ENCODE peak calls at places on chromosomes 6 and 20, in eight cellular contexts. P is activated CD8-positive, alpha-beta T cell treated with anti-CD3 and anti-CD28 coated beads, Interleukin-2, amount 10 ng/mL, durations not matched to agents 7 days and 5 days; G is activated gamma-delta T cell treated with Interleukin-2 at 50 U/mL for 16 hours; O is tibial nerve; Y is adrenal gland; J is stimulated activated naive CD8-positive, alpha-beta T cell treated with anti-CD3 and anti-CD28 coated beads, Interleukin-15, Interleukin-2, amounts not matched to agents 100 U/mL and 50 U/mL, for 24 hours; X is stimulated activated effector memory CD8-positive, alpha-beta T cell treated with anti-CD3 and anti-CD28 coated beads, Interleukin-12 subunit alpha, Interleukin-12 subunit beta, amount 100 ng/mL, for 72 hours; A is kidney tubule cell. Q is an unnamed sample.

GRCh38 chr6:98452721-98453120 is 381.7 kb upstream of the POU3F2 start:
- DNase-seq in P (no peak), G (no peak), O (no peak), Y (no peak), J (no peak), X (no peak), A (no peak), Q (no peak)

GRCh38 chr20:5033566-5033965 is 32.3 kb upstream of the SLC23A2 start:
- DNase-seq in P (no peak), G (no peak), O (no peak), Y (no peak), J (no peak), X (no peak), A (no peak), Q (no peak)

GRCh38 chr6:43395822-43396221 is 26.4 kb upstream of the ZNF318 start:
- DNase-seq in P (no peak), G (no peak), O (no peak), Y (no peak), J (no peak), X (no peak), A (peak; percentile 42), Q (peak; percentile 47)

GRCh38 chr6:116419069-116419468 is 42.1 kb upstream of the CALHM6 start:
- DNase-seq in P (no peak), G (no peak), O (no peak), Y (no peak), J (no peak), X (no peak), A (peak; percentile 49), Q (no peak)

GRCh38 chr20:45293041-45294002 is 13.3 kb upstream of the RBPJL start:
- DNase-seq in P (peak; percentile 87), G (peak; percentile 79), O (peak; percentile 63), Y (peak; percentile 75), J (peak; percentile 91), X (peak; percentile 90), A (peak; percentile 77), Q (peak; percentile 87)

GRCh38 chr20:35643045-35643444 is 21.7 kb downstream of the CPNE1 start:
- DNase-seq in P (no peak), G (no peak), O (no peak), Y (no peak), J (no peak), X (no peak), A (no peak), Q (no peak)

GRCh38 chr6:26394289-26394688 is 7.8 kb upstream of the BTN3A1 start:
- DNase-seq in P (no peak), G (no peak), O (no peak), Y (no peak), J (no peak), X (no peak), A (peak; percentile 87), Q (no peak)

GRCh38 chr20:43185901-43186300 is 3.8 kb downstream of the PTPRT start:
- DNase-seq in P (no peak), G (no peak), O (no peak), Y (no peak), J (no peak), X (no peak), A (no peak), Q (no peak)

GRCh38 chr20:61297981-61298380 is 45.9 kb downstream of the CDH4 start:
- DNase-seq in P (no peak), G (no peak), O (no peak), Y (no peak), J (no peak), X (no peak), A (no peak), Q (no peak)

GRCh38 chr20:41469868-41470267 is 103.2 kb upstream of the EMILIN3 start:
- DNase-seq in P (no peak), G (no peak), O (no peak), Y (no peak), J (no peak), X (no peak), A (no peak), Q (peak; percentile 63)

GRCh38 chr20:14334306-14334930 is 3.0 kb downstream of the FLRT3 start:
- DNase-seq in P (no peak), G (no peak), O (no peak), Y (peak; percentile 25), J (no peak), X (no peak), A (peak; percentile 78), Q (no peak)

GRCh38 chr6:56368484-56368883 is 121.1 kb upstream of the COL21A1 start:
- DNase-seq in P (no peak), G (no peak), O (no peak), Y (no peak), J (no peak), X (no peak), A (no peak), Q (no peak)

GRCh38 chr20:62285151-62285550 is 17.6 kb upstream of the ADRM1 start:
- DNase-seq in P (no peak), G (no peak), O (no peak), Y (no peak), J (no peak), X (no peak), A (no peak), Q (no peak)

GRCh38 chr6:111418971-111419693 is 63.9 kb downstream of the REV3L start:
- DNase-seq in P (no peak), G (no peak), O (no peak), Y (no peak), J (no peak), X (no peak), A (peak; percentile 76), Q (no peak)

GRCh38 chr6:13703496-13703895 is 8.1 kb downstream of the RANBP9 start:
- DNase-seq in P (no peak), G (no peak), O (no peak), Y (no peak), J (no peak), X (no peak), A (no peak), Q (no peak)

GRCh38 chr6:31970604-31971271 is 1.2 kb downstream of the DXO start:
- DNase-seq in P (no peak), G (no peak), O (no peak), Y (peak; percentile 53), J (no peak), X (no peak), A (peak; percentile 20), Q (no peak)

GRCh38 chr6:17012421-17013225 is 89.2 kb upstream of the STMND1 start:
- DNase-seq in P (no peak), G (no peak), O (no peak), Y (no peak), J (no peak), X (no peak), A (peak; percentile 3), Q (no peak)

GRCh38 chr6:163243691-163244505 is 170.6 kb upstream of the QKI start:
- DNase-seq in P (no peak), G (no peak), O (no peak), Y (no peak), J (no peak), X (no peak), A (no peak), Q (no peak)

GRCh38 chr20:25059487-25059820 is 1.5 kb upstream of the ACSS1 start:
- DNase-seq in P (no peak), G (no peak), O (no peak), Y (no peak), J (no peak), X (no peak), A (no peak), Q (no peak)

GRCh38 chr6:48985025-48985424 is 478.0 kb downstream of the MMUT start:
- DNase-seq in P (no peak), G (no peak), O (no peak), Y (no peak), J (no peak), X (no peak), A (no peak), Q (no peak)

GRCh38 chr6:32968093-32968769 is at the start of gene BRD2:
- DNase-seq in P (peak; percentile 98), G (peak; percentile 95), O (peak; percentile 89), Y (peak; percentile 98), J (peak; percentile 97), X (peak; percentile 95), A (peak; percentile 97), Q (peak; percentile 97)

GRCh38 chr20:49426873-49427272 is 55.6 kb downstream of the KCNB1 start:
- DNase-seq in P (no peak), G (no peak), O (no peak), Y (no peak), J (no peak), X (no peak), A (no peak), Q (no peak)

GRCh38 chr20:61640846-61641245 is 388.8 kb downstream of the CDH4 start:
- DNase-seq in P (no peak), G (no peak), O (no peak), Y (no peak), J (no peak), X (no peak), A (no peak), Q (peak; percentile 12)

GRCh38 chr6:161204866-161205557 is 68.8 kb downstream of the AGPAT4 start:
- DNase-seq in P (no peak), G (no peak), O (no peak), Y (no peak), J (no peak), X (no peak), A (peak; percentile 20), Q (no peak)

GRCh38 chr6:151647871-151648639 is 154.2 kb downstream of the CCDC170 start:
- DNase-seq in P (no peak), G (no peak), O (no peak), Y (no peak), J (peak; percentile 7), X (no peak), A (no peak), Q (no peak)

GRCh38 chr6:111002350-111002749 is 20.5 kb downstream of the RPF2 start:
- DNase-seq in P (no peak), G (no peak), O (no peak), Y (no peak), J (no peak), X (no peak), A (no peak), Q (no peak)

GRCh38 chr6:25375125-25375524 is 96.0 kb downstream of the CARMIL1 start:
- DNase-seq in P (no peak), G (no peak), O (no peak), Y (no peak), J (no peak), X (no peak), A (no peak), Q (no peak)

GRCh38 chr20:8757146-8757545 is 311.7 kb upstream of the PLCB4 start:
- DNase-seq in P (no peak), G (no peak), O (no peak), Y (no peak), J (no peak), X (no peak), A (peak; percentile 83), Q (no peak)

GRCh38 chr20:59101956-59102355 is 59.4 kb upstream of the PRELID3B start:
- DNase-seq in P (no peak), G (no peak), O (no peak), Y (no peak), J (no peak), X (no peak), A (no peak), Q (no peak)

GRCh38 chr6:108946695-108947094 is 98.5 kb downstream of the ARMC2 start:
- DNase-seq in P (no peak), G (no peak), O (no peak), Y (no peak), J (no peak), X (no peak), A (peak; percentile 71), Q (no peak)

GRCh38 chr6:15166121-15166520 is 79.7 kb upstream of the JARID2 start:
- DNase-seq in P (no peak), G (no peak), O (no peak), Y (no peak), J (no peak), X (no peak), A (no peak), Q (no peak)

GRCh38 chr20:9590189-9590588 is 75.8 kb downstream of the LAMP5 start:
- DNase-seq in P (no peak), G (no peak), O (no peak), Y (no peak), J (no peak), X (no peak), A (peak; percentile 34), Q (no peak)

GRCh38 chr20:61299613-61300012 is 47.6 kb downstream of the CDH4 start:
- DNase-seq in P (no peak), G (no peak), O (no peak), Y (no peak), J (no peak), X (no peak), A (no peak), Q (no peak)

GRCh38 chr6:49457771-49458170 is 5.3 kb downstream of the MMUT start:
- DNase-seq in P (no peak), G (no peak), O (no peak), Y (no peak), J (no peak), X (no peak), A (peak; percentile 6), Q (no peak)

Q was measured in left ventricle myocardium superior.